ENCODE peak calls at places on chromosomes 12 and 14, in six cellular contexts. S, U, O, J, W and T are unnamed samples.

GRCh38 chr12:107917912-107918800 is 143.7 kb downstream of the ASCL4 start:
- DNase-seq in S (no peak), U (no peak), O (no peak), J (peak; percentile 21), W (peak; percentile 27), T (peak; percentile 69)

GRCh38 chr12:65740873-65741600 is 83.2 kb upstream of the HMGA2 start:
- DNase-seq in S (peak; percentile 82), U (peak; percentile 85), O (peak; percentile 85), J (no peak), W (peak; percentile 82), T (peak; percentile 61)

GRCh38 chr14:50633954-50634353 is 34.2 kb downstream of the SAV1 start:
- DNase-seq in S (no peak), U (no peak), O (no peak), J (no peak), W (no peak), T (no peak)

GRCh38 chr14:59254146-59254910 is 65.9 kb downstream of the DAAM1 start:
- DNase-seq in S (peak; percentile 54), U (peak; percentile 90), O (peak; percentile 62), J (no peak), W (no peak), T (peak; percentile 16)

GRCh38 chr12:14273911-14274306 is 91.6 kb upstream of the ATF7IP start:
- DNase-seq in S (no peak), U (no peak), O (no peak), J (no peak), W (no peak), T (no peak)

GRCh38 chr12:7709969-7710368 is 1.3 kb upstream of the DPPA3 start:
- DNase-seq in S (no peak), U (no peak), O (no peak), J (no peak), W (no peak), T (no peak)

GRCh38 chr12:3216726-3217682 is 139.8 kb downstream of the TSPAN9 start:
- DNase-seq in S (peak; percentile 89), U (no peak), O (no peak), J (no peak), W (no peak), T (no peak)

GRCh38 chr14:99440278-99440677 is 40.4 kb downstream of the SETD3 start:
- DNase-seq in S (no peak), U (no peak), O (no peak), J (no peak), W (no peak), T (no peak)

GRCh38 chr12:52280796-52281560 is 6.5 kb downstream of the KRT86 start:
- DNase-seq in S (no peak), U (peak; percentile 85), O (peak; percentile 39), J (no peak), W (no peak), T (no peak)

GRCh38 chr12:26768611-26769603 is 64.1 kb downstream of the ITPR2 start:
- DNase-seq in S (no peak), U (no peak), O (no peak), J (no peak), W (no peak), T (no peak)

GRCh38 chr12:104790296-104791125 is 167.6 kb downstream of the SLC41A2 start:
- DNase-seq in S (peak; percentile 24), U (peak; percentile 67), O (peak; percentile 37), J (no peak), W (peak; percentile 55), T (peak; percentile 50)

GRCh38 chr12:89183985-89184435 is 168.3 kb downstream of the DUSP6 start:
- DNase-seq in S (no peak), U (peak; percentile 88), O (peak; percentile 15), J (no peak), W (no peak), T (no peak)
- TF ChIP-seq POLR2AphosphoS5 in S (no peak), U (peak; percentile 51), O (peak; percentile 9), J (no peak), W (no peak), T (no peak)

GRCh38 chr14:68306934-68307758 is 485.7 kb downstream of the ZFP36L1 start:
- DNase-seq in S (no peak), U (no peak), O (peak; percentile 64), J (no peak), W (no peak), T (no peak)
- TF ChIP-seq POLR2AphosphoS5 in S (no peak), U (no peak), O (no peak), J (no peak), W (no peak), T (no peak)

DNA sequence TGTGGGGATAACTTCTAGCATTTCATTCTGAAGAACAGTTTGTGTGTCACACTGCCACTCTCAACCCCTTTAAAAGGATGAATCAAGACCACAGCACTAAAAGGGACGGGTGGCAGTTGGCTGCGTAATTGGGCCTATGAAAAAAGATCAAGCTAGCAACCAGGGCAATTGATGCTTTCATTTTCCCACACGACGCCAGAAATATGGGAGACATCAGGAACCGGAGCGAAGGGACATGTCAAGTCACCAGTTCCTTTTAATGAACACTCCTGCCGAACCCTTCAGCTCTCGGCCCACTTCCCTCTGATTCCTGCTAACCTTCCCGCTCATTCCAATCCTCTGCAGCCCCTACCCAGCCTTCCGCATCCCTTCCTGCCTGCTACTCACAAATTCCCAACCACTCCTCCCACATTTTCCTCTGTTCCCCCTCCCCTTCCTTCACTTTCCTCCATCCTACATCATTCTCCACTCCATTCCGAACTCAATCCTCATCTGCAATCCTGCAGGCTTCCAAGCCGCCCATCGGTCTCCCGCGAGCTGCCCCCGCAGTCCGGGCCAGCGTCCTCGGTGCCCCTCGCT is 746 bp downstream of the CSRNP2 start:
- DNase-seq in S (peak; percentile 60), U (no peak), O (peak; percentile 22), J (peak; percentile 33), W (no peak), T (no peak)
- TF ChIP-seq POLR2AphosphoS5 in S (no peak), U (no peak), O (no peak), J (peak; percentile 59), W (no peak), T (peak; percentile 22)

GRCh38 chr12:40224439-40225291 is at the start of gene LRRK2:
- DNase-seq in S (peak; percentile 55), U (peak; percentile 94), O (peak; percentile 74), J (no peak), W (peak; percentile 11), T (peak; percentile 82)
- TF ChIP-seq POLR2AphosphoS5 in S (no peak), U (peak; percentile 75), O (peak; percentile 49), J (no peak), W (no peak), T (no peak)